ENCODE peak calls at places on chromosomes 6 and 20, in four cellular contexts. One of them, this sample, is unnamed. For H3K27me3, the result is how much of the 10 kb centered on the place peaks cover.

GRCh38 chr20:57985278-57985677 is 243.2 kb downstream of the ANKRD60 start:
- DNase-seq in lower lobe of right lung: no peak
- DNase-seq in lung: no peak
- DNase-seq in GM23248: no peak
- DNase-seq in this sample: no peak

GRCh38 chr20:49452011-49452482 is 30.4 kb downstream of the KCNB1 start:
- DNase-seq in lower lobe of right lung: no peak
- DNase-seq in lung: no peak
- DNase-seq in GM23248: peak
- DNase-seq in this sample: peak

GRCh38 chr6:35491558-35492541 is 5.0 kb downstream of the TEAD3 start:
- DNase-seq in lower lobe of right lung: no peak
- DNase-seq in lung: no peak
- DNase-seq in GM23248: no peak
- DNase-seq in this sample: no peak

GRCh38 chr20:634526-634925 is 18.5 kb downstream of the SRXN1 start:
- DNase-seq in lower lobe of right lung: no peak
- DNase-seq in lung: no peak
- DNase-seq in GM23248: no peak
- DNase-seq in this sample: no peak

GRCh38 chr20:43939762-43940121 is 25.1 kb downstream of the TOX2 start:
- DNase-seq in lower lobe of right lung: no peak
- DNase-seq in lung: no peak
- DNase-seq in GM23248: no peak
- DNase-seq in this sample: no peak

GRCh38 chr6:89071036-89071435 is 9.5 kb upstream of the PNRC1 start:
- DNase-seq in lower lobe of right lung: no peak
- DNase-seq in lung: no peak
- DNase-seq in GM23248: no peak
- DNase-seq in this sample: no peak

GRCh38 chr20:57787969-57788781 is 78.4 kb upstream of the PMEPA1 start:
- DNase-seq in lower lobe of right lung: no peak
- DNase-seq in lung: no peak
- DNase-seq in GM23248: no peak
- DNase-seq in this sample: peak

GRCh38 chr6:160035693-160036330 is 66.9 kb downstream of the IGF2R start:
- DNase-seq in lower lobe of right lung: no peak
- DNase-seq in lung: no peak
- DNase-seq in GM23248: peak
- DNase-seq in this sample: peak

GRCh38 chr20:8621021-8621420 is 447.9 kb upstream of the PLCB4 start:
- DNase-seq in lower lobe of right lung: no peak
- DNase-seq in lung: no peak
- DNase-seq in GM23248: no peak
- DNase-seq in this sample: no peak

GRCh38 chr6:119346914-119347313 is 2.6 kb downstream of the MAN1A1 start:
- DNase-seq in lower lobe of right lung: no peak
- DNase-seq in lung: no peak
- DNase-seq in GM23248: peak
- DNase-seq in this sample: no peak

GRCh38 chr6:119346450-119346849 is 3.1 kb downstream of the MAN1A1 start:
- DNase-seq in lower lobe of right lung: no peak
- DNase-seq in lung: no peak
- DNase-seq in GM23248: peak
- DNase-seq in this sample: no peak

GRCh38 chr6:119349041-119349340 is 570 bp downstream of the MAN1A1 start:
- DNase-seq in lower lobe of right lung: no peak
- DNase-seq in lung: no peak
- DNase-seq in GM23248: peak
- DNase-seq in this sample: no peak

GRCh38 chr6:119348308-119349040 is 1.1 kb downstream of the MAN1A1 start:
- DNase-seq in lower lobe of right lung: peak
- DNase-seq in lung: no peak
- DNase-seq in GM23248: peak
- DNase-seq in this sample: peak

GRCh38 chr6:119347466-119348307 is 1.9 kb downstream of the MAN1A1 start:
- DNase-seq in lower lobe of right lung: peak
- DNase-seq in lung: peak
- DNase-seq in GM23248: peak
- DNase-seq in this sample: peak
- H3K27me3 ChIP-seq in lower lobe of right lung: under half
- H3K27me3 ChIP-seq in lung: under half
- H3K27me3 ChIP-seq in GM23248: under half
- H3K27me3 ChIP-seq in this sample: under half

GRCh38 chr20:34877002-34877264 is 521 bp downstream of the ACSS2 start:
- DNase-seq in lower lobe of right lung: no peak
- DNase-seq in lung: no peak
- DNase-seq in GM23248: no peak
- DNase-seq in this sample: no peak
- H3K27ac ChIP-seq in lower lobe of right lung: peak
- H3K27ac ChIP-seq in lung: peak
- H3K27ac ChIP-seq in GM23248: peak
- H3K27ac ChIP-seq in this sample: peak

DNA sequence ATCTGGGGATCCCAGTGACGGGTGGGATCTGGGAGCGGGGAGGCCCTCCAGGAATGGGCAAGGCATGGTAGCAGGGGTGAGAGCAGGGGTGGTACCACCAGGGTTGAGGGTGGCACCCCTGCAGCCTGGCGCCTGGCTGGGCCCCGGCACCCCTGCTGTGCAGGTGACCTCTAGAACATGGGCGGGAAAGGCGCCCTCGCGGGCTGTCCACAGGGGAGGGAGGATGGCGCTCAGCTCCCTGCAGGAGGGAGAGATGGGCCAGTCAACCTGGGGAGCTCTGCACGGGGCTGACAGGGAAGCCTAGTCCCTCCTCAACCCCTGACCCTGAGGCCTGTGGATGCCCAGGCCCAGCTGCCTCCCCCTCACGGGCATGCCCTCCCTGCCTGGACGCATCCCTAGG is 61.6 kb upstream of the SLCO4A1 start:
- DNase-seq in lower lobe of right lung: no peak
- DNase-seq in lung: no peak
- DNase-seq in GM23248: no peak
- DNase-seq in this sample: no peak
- H3K27me3 ChIP-seq in lower lobe of right lung: half or more
- H3K27me3 ChIP-seq in lung: under half
- H3K27me3 ChIP-seq in GM23248: under half
- H3K27me3 ChIP-seq in this sample: under half

GRCh38 chr6:66663127-66663526 is 956.1 kb upstream of the EYS start:
- DNase-seq in lower lobe of right lung: no peak
- DNase-seq in lung: no peak
- DNase-seq in GM23248: no peak
- DNase-seq in this sample: no peak
- H3K27ac ChIP-seq in lower lobe of right lung: no peak
- H3K27ac ChIP-seq in lung: no peak
- H3K27ac ChIP-seq in GM23248: no peak
- H3K27ac ChIP-seq in this sample: no peak